ENCODE peak calls at places on chromosomes 1 and 21, in six cellular contexts. Y, G, O, M, N and W are unnamed samples.

GRCh38 chr1:209674957-209675566 is at the start of gene G0S2:
- DNase-seq in G (peak; percentile 87), M (no peak), Y (no peak), N (peak; percentile 64), O (peak; percentile 58), W (peak; percentile 48)

GRCh38 chr1:192476802-192477298 is 98.7 kb upstream of the RGS1 start:
- DNase-seq in M (no peak), Y (peak; percentile 49), G (peak; percentile 90), O (no peak), N (peak; percentile 90), W (peak; percentile 56)

GRCh38 chr1:234141006-234141405 is 232.2 kb upstream of the COA6 start:
- DNase-seq in G (no peak), Y (no peak), O (no peak), N (no peak), M (no peak), W (no peak)

GRCh38 chr1:109225248-109226077 is 11.7 kb downstream of the SARS1 start:
- DNase-seq in N (no peak), O (peak; percentile 38), Y (no peak), G (no peak), M (no peak), W (peak; percentile 65)

GRCh38 chr1:3544050-3544977 is 67.0 kb downstream of the MEGF6 start:
- DNase-seq in G (no peak), O (no peak), N (no peak), M (no peak), Y (no peak), W (no peak)

GRCh38 chr1:108141604-108142003 is 58.5 kb downstream of the SLC25A24 start:
- DNase-seq in O (no peak), G (peak; percentile 56), M (no peak), N (peak; percentile 23), Y (no peak), W (no peak)

GRCh38 chr1:185431612-185432011 is 114.6 kb upstream of the IVNS1ABP start:
- DNase-seq in G (no peak), N (no peak), M (no peak), O (no peak), Y (no peak), W (no peak)

GRCh38 chr1:23638188-23638619 is 53.4 kb upstream of the RPL11 start:
- DNase-seq in M (peak; percentile 54), O (no peak), N (peak; percentile 47), Y (no peak), G (no peak), W (no peak)

GRCh38 chr1:225467193-225468020 is 39.6 kb upstream of the LBR start:
- DNase-seq in O (no peak), Y (peak; percentile 69), G (no peak), N (no peak), M (no peak), W (peak; percentile 54)

GRCh38 chr1:202505356-202505755 is 156.9 kb downstream of the PPP1R12B start:
- DNase-seq in M (no peak), N (peak; percentile 72), O (no peak), G (peak; percentile 74), Y (peak; percentile 30), W (no peak)

GRCh38 chr21:45351526-45352275 is 53.3 kb upstream of the COL18A1 start:
- DNase-seq in N (no peak), O (no peak), M (no peak), Y (peak; percentile 31), G (no peak), W (no peak)

GRCh38 chr1:17125756-17126237 is 6.5 kb upstream of the PADI2 start:
- DNase-seq in G (peak; percentile 76), N (peak; percentile 88), Y (peak; percentile 71), O (peak; percentile 64), M (peak; percentile 94), W (peak; percentile 91)

GRCh38 chr21:38822754-38823374 is 17.1 kb downstream of the ETS2 start:
- DNase-seq in M (no peak), Y (peak; percentile 11), G (peak; percentile 51), O (no peak), N (no peak), W (no peak)

GRCh38 chr1:8702848-8703810 is 114.3 kb downstream of the RERE start:
- DNase-seq in O (peak; percentile 80), G (peak; percentile 92), Y (peak; percentile 96), M (peak; percentile 92), N (peak; percentile 93), W (peak; percentile 98)

GRCh38 chr1:61782771-61783170 is 40.5 kb downstream of the PATJ start:
- DNase-seq in Y (no peak), G (no peak), N (no peak), O (no peak), M (no peak), W (no peak)

GRCh38 chr1:100713636-100714035 is 5.9 kb upstream of the VCAM1 start:
- DNase-seq in G (no peak), Y (peak; percentile 62), O (peak; percentile 89), N (no peak), M (no peak), W (no peak)

GRCh38 chr1:208837242-208837641 is 593.1 kb upstream of the PLXNA2 start:
- DNase-seq in N (no peak), G (no peak), O (no peak), Y (no peak), M (no peak), W (no peak)

GRCh38 chr1:186977266-186977957 is 148.7 kb downstream of the PLA2G4A start:
- DNase-seq in O (no peak), G (no peak), N (peak; percentile 35), M (no peak), Y (peak; percentile 83), W (peak; percentile 18)

GRCh38 chr1:27588256-27589232 is 15.4 kb downstream of the AHDC1 start:
- DNase-seq in M (no peak), O (no peak), N (peak; percentile 75), G (no peak), Y (peak; percentile 55), W (no peak)

GRCh38 chr21:45403825-45404725 is 890 bp upstream of the COL18A1 start:
- DNase-seq in N (peak; percentile 58), G (peak; percentile 67), O (no peak), Y (peak; percentile 7), M (no peak), W (peak; percentile 17)

GRCh38 chr1:165207774-165208359 is 148.6 kb downstream of the LMX1A start:
- DNase-seq in G (no peak), O (no peak), M (peak; percentile 53), Y (no peak), N (no peak), W (peak; percentile 14)

GRCh38 chr1:43853161-43853921 is 80.3 kb upstream of the ARTN start:
- DNase-seq in Y (peak; percentile 83), O (peak; percentile 83), G (peak; percentile 87), N (peak; percentile 89), M (no peak), W (peak; percentile 90)

GRCh38 chr1:8456991-8457390 is 139.1 kb downstream of the SLC45A1 start:
- DNase-seq in G (no peak), N (no peak), Y (peak; percentile 49), O (no peak), M (no peak), W (no peak)

GRCh38 chr1:25356441-25356840 is 18.3 kb downstream of the TMEM50A start:
- DNase-seq in G (no peak), M (no peak), O (no peak), Y (no peak), N (no peak), W (no peak)

GRCh38 chr1:37764888-37765441 is at the start of gene EPHA10:
- DNase-seq in O (no peak), Y (no peak), M (no peak), G (no peak), N (no peak), W (no peak)

GRCh38 chr1:15347182-15347581 is 62.5 kb upstream of the EFHD2 start:
- DNase-seq in M (no peak), O (no peak), Y (no peak), N (no peak), G (no peak), W (no peak)

GRCh38 chr1:221776495-221777413 is 34.9 kb upstream of the DUSP10 start:
- DNase-seq in Y (no peak), N (no peak), O (no peak), G (no peak), M (no peak), W (no peak)

GRCh38 chr1:45960930-45961715 is 157.7 kb downstream of the MAST2 start:
- DNase-seq in Y (no peak), O (no peak), N (no peak), G (no peak), M (no peak), W (no peak)
- H3K27ac ChIP-seq in Y (no peak overlapping the region), O (no peak overlapping the region), N (no peak overlapping the region), G (no peak overlapping the region), M (no peak overlapping the region), W (no peak overlapping the region)

DNA sequence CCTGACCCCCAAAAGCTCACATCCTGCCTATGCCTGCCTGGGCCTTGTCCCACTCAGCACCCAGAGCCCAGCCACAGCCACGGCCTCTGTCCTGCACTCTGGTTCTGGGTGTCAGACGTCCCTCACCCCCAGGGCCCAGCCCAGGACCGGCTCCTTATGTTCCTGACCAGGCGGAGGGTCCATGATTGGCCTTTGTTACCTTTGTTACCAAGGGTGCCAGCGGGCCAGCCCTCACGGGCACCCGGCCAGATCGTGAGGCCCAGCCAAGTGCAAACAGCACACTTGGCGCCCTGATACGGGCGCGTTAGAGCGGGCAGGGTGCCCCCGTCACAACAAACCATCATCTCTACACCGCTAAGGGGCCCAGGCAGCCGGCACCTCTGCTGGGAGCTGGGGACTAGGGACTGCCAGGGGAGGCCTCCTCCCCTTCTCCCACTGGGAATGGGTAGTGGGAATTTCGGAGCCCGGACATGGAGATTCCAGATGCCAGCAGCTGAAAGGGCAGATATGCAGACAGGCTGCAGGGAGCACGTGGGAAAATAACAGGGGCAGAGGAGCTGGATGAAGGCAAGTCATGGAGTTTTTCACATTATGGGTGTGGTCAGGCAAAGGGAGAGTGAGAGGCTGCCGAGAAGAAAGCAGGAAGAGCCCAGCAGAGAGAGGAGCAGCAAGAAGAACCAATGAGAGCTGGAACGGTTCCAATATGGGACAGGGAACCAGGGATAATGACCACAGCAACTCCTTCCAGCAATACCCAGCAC is 22.1 kb downstream of the HSPG2 start:
- DNase-seq in O (no peak), G (peak; percentile 46), M (peak; percentile 58), N (peak; percentile 60), Y (peak; percentile 59), W (no peak)
- H3K4me1 ChIP-seq in O (no peaks in the 10 kb centered on the region), G (peaks cover 35% of the 10 kb centered on the region), M (peaks cover 76% of the 10 kb centered on the region), N (peaks cover 66% of the 10 kb centered on the region), Y (peaks cover 92% of the 10 kb centered on the region), W (no peaks in the 10 kb centered on the region)

DNA sequence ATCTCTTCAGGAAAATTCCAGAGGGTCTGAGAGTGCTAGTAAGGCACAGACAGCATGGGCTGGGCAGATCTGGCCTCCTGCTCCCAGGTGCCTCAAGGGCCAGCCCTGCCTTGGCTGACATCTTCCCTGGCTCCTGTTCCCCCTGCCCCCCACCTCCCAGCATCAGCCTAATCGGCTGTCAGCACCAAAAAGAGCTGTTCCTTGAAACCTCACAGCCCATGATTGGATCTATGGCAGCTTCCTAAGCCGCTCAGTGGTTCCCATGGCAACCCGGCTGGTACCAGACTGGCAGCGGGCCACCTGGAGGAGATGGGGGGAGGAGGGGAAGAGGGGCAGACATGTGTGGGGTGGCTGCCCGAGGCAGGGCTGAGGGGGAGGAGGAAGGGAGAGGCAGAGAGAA is 96.0 kb downstream of the VWA5B1 start:
- DNase-seq in M (no peak), Y (no peak), O (no peak), N (no peak), G (no peak), W (no peak)
- TF ChIP-seq EZH2 in M (no peak), Y (no peak), O (no peak), N (no peak), G (no peak), W (no peak)

DNA sequence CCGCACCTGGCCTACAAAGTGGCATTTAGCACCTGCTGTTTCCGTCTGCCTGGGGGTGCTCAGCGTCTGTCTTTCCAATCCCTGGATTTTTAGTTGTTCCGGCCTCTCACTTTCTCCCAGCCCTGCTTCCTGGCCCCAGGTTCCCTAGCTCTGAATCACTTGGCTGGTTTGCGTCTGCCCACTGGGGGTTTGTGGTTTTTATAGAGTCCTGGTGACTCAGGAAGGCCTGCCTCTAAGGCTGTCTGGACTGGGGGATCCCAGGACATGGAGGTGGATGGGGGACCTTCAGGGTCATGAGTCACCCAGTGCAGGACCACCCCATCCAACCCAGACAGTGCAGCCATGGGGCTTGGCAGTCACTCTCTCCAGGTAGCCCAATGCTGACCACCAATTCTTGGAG is 53.5 kb downstream of the MRPL37 start:
- DNase-seq in M (no peak), O (peak; percentile 74), Y (peak; percentile 48), G (peak; percentile 81), N (peak; percentile 97), W (no peak)
- H3K27ac ChIP-seq in M (no peak overlapping the region), O (no peak overlapping the region), Y (peak overlapping the region; percentile 76), G (peak overlapping the region; percentile 52), N (peak overlapping the region; percentile 68), W (no peak overlapping the region)